ENCODE peak calls at places on chromosome X, in four cellular contexts. Z, U, E and R are unnamed samples.
A peak's percentile ranks its signal among the peaks of the same experiment; 100 is the strongest.

GRCh38 chrX:38880460-38880859 is 79.2 kb downstream of the MID1IP1 start:
- DNase-seq in Z (no peak), U (no peak), E (no peak), R (no peak)

GRCh38 chrX:41875142-41875541 is 48.2 kb downstream of the CASK start:
- DNase-seq in U (no peak), E (no peak), Z (no peak), R (no peak)

GRCh38 chrX:153972368-153973126 is at the start of gene TMEM187:
- DNase-seq in Z (peak; percentile 95), E (peak; percentile 84), U (peak; percentile 92), R (peak; percentile 91)

GRCh38 chrX:155682834-155683233 is 70.1 kb upstream of the TMLHE start:
- DNase-seq in E (no peak), U (no peak), Z (no peak), R (no peak)

GRCh38 chrX:13692771-13693231 is 3.9 kb downstream of the RAB9A start:
- DNase-seq in U (no peak), E (no peak), Z (no peak), R (no peak)

GRCh38 chrX:40805404-40805803 is 70.1 kb upstream of the MED14 start:
- DNase-seq in U (no peak), E (no peak), Z (no peak), R (no peak)

GRCh38 chrX:16191605-16192004 is 24.3 kb downstream of the MAGEB17 start:
- DNase-seq in Z (no peak), U (no peak), E (no peak), R (no peak)

GRCh38 chrX:646228-646495 is 15.6 kb downstream of the SHOX start:
- DNase-seq in U (no peak), Z (no peak), E (no peak), R (no peak)

GRCh38 chrX:68894513-68895338 is 65.9 kb downstream of the EFNB1 start:
- DNase-seq in Z (peak; percentile 79), E (peak; percentile 14), U (peak; percentile 48), R (no peak)

GRCh38 chrX:136714626-136715599 is 65.8 kb downstream of the ARHGEF6 start:
- DNase-seq in E (no peak), Z (no peak), U (no peak), R (peak; percentile 17)

GRCh38 chrX:128901018-128901417 is 622.3 kb downstream of the SMARCA1 start:
- DNase-seq in U (no peak), Z (no peak), E (no peak), R (no peak)

GRCh38 chrX:35289952-35290351 is 347.4 kb downstream of the FAM47B start:
- DNase-seq in Z (no peak), U (no peak), E (no peak), R (no peak)

GRCh38 chrX:45598841-45599240 is 398.2 kb upstream of the DIPK2B start:
- DNase-seq in E (no peak), Z (no peak), U (no peak), R (no peak)

GRCh38 chrX:129540725-129541184 is 696 bp downstream of the OCRL start:
- DNase-seq in U (no peak), E (no peak), Z (peak; percentile 51), R (peak; percentile 26)

GRCh38 chrX:155819966-155820491 is 61.1 kb upstream of the VAMP7 start:
- DNase-seq in U (peak; percentile 52), E (peak; percentile 50), Z (peak; percentile 61), R (peak; percentile 35)

GRCh38 chrX:154490021-154490413 is 412 bp downstream of the SLC10A3 start:
- DNase-seq in Z (no peak), U (peak; percentile 64), E (no peak), R (no peak)

GRCh38 chrX:104921606-104922205 is 298.8 kb downstream of the TEX13A start:
- DNase-seq in E (no peak), Z (no peak), U (no peak), R (no peak)

GRCh38 chrX:140034916-140035315 is 69.6 kb upstream of the CXorf66 start:
- DNase-seq in U (no peak), E (peak; percentile 2), Z (no peak), R (peak; percentile 10)

GRCh38 chrX:1308476-1308875 is 28.1 kb upstream of the IL3RA start:
- DNase-seq in E (no peak), Z (no peak), U (no peak), R (no peak)

GRCh38 chrX:826448-826847 is 195.9 kb downstream of the SHOX start:
- DNase-seq in Z (no peak), E (no peak), U (no peak), R (no peak)

GRCh38 chrX:290476-291166 is 9.4 kb downstream of the PLCXD1 start:
- DNase-seq in Z (no peak), E (no peak), U (peak; percentile 15), R (no peak)

GRCh38 chrX:111568356-111568755 is 56.9 kb downstream of the SERTM2 start:
- DNase-seq in E (peak; percentile 1), U (no peak), Z (no peak), R (no peak)

GRCh38 chrX:56498756-56499155 is 64.7 kb upstream of the UBQLN2 start:
- DNase-seq in U (no peak), Z (no peak), E (no peak), R (no peak)

GRCh38 chrX:100973411-100973810 is 3.9 kb downstream of the ARL13A start:
- DNase-seq in Z (no peak), U (no peak), E (peak; percentile 30), R (no peak)

GRCh38 chrX:16386126-16386525 is 218.8 kb downstream of the MAGEB17 start:
- DNase-seq in E (no peak), U (no peak), Z (no peak), R (no peak)

GRCh38 chrX:71998836-71999509 is 88.3 kb downstream of the NHSL2 start:
- DNase-seq in Z (no peak), U (peak; percentile 44), E (peak; percentile 21), R (peak; percentile 46)

GRCh38 chrX:133781174-133781573 is 204.2 kb downstream of the GPC3 start:
- DNase-seq in Z (no peak), E (no peak), U (no peak), R (no peak)

GRCh38 chrX:92230628-92231027 is 451.5 kb downstream of the PCDH11X start:
- DNase-seq in Z (no peak), U (no peak), E (no peak), R (no peak)

GRCh38 chrX:122622800-122623199 is 561.3 kb upstream of the GRIA3 start:
- DNase-seq in U (no peak), E (no peak), Z (no peak), R (no peak)

GRCh38 chrX:121013897-121014455 is 28.4 kb upstream of the CT47A1 start:
- DNase-seq in U (no peak), Z (no peak), E (no peak), R (no peak)

GRCh38 chrX:12554206-12554605 is 237.0 kb upstream of the PRPS2 start:
- DNase-seq in Z (no peak), E (no peak), U (no peak), R (no peak)

GRCh38 chrX:3181846-3182245 is 140.6 kb downstream of the ARSF start:
- DNase-seq in Z (no peak), E (no peak), U (no peak), R (no peak)

GRCh38 chrX:130726661-130727060 is 176.3 kb downstream of the ENOX2 start:
- DNase-seq in U (no peak), Z (no peak), E (peak; percentile 0), R (no peak)

GRCh38 chrX:85017721-85018120 is 14.0 kb downstream of the APOOL start:
- DNase-seq in E (no peak), Z (no peak), U (no peak), R (no peak)

GRCh38 chrX:80431502-80431832 is 11.2 kb downstream of the TENT5D start:
- DNase-seq in Z (no peak), U (no peak), E (no peak), R (no peak)

GRCh38 chrX:80432863-80433262 is 12.6 kb downstream of the TENT5D start:
- DNase-seq in U (no peak), Z (no peak), E (no peak), R (no peak)

GRCh38 chrX:80432441-80432840 is 12.2 kb downstream of the TENT5D start:
- DNase-seq in U (no peak), E (no peak), Z (no peak), R (no peak)

GRCh38 chrX:80430826-80431501 is 10.7 kb downstream of the TENT5D start:
- DNase-seq in Z (no peak), U (no peak), E (no peak), R (peak; percentile 0)
- TF ChIP-seq CTCF in Z (no peak), U (no peak), E (no peak), R (peak; percentile 14)

GRCh38 chrX:147476008-147476407 is 435.7 kb upstream of the FMR1 start:
- DNase-seq in U (no peak), Z (no peak), E (peak; percentile 0), R (no peak)
- TF ChIP-seq CTCF in U (no peak), Z (no peak), E (no peak), R (peak; percentile 13)

GRCh38 chrX:24145340-24146186 is 4.0 kb upstream of the ZFX start:
- DNase-seq in U (no peak), E (no peak), Z (no peak), R (no peak)

GRCh38 chrX:24146283-24146865 is 3.2 kb upstream of the ZFX start:
- DNase-seq in Z (no peak), E (no peak), U (no peak), R (no peak)

GRCh38 chrX:24148118-24148517 is 1.4 kb upstream of the ZFX start:
- DNase-seq in U (no peak), E (no peak), Z (no peak), R (peak; percentile 37)

GRCh38 chrX:24148535-24149345 is 789 bp upstream of the ZFX start:
- DNase-seq in E (no peak), U (peak; percentile 73), Z (no peak), R (no peak)

DNA sequence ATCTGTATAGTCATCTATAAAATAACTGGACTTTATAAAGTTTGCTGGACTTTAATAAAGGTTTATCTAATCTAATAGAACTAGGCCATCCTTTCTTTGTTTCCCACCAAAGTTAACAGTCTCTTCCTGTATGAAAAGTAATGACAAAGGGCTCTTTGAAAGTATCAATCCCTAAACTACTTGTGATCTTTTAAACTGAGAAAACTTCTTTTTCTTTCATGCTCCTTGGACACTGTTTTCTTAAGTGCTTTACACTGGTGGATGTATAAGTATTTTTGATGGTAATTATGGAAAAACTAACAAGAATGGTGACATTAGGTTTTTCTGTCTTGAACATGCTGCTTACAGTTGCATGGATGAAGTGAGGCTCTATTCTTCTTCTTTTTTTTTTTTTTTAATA is 2.4 kb upstream of the ZFX start:
- DNase-seq in U (no peak), E (no peak), Z (no peak), R (no peak)
- TF ChIP-seq CTCF in U (no peak), E (no peak), Z (no peak), R (no peak)

DNA sequence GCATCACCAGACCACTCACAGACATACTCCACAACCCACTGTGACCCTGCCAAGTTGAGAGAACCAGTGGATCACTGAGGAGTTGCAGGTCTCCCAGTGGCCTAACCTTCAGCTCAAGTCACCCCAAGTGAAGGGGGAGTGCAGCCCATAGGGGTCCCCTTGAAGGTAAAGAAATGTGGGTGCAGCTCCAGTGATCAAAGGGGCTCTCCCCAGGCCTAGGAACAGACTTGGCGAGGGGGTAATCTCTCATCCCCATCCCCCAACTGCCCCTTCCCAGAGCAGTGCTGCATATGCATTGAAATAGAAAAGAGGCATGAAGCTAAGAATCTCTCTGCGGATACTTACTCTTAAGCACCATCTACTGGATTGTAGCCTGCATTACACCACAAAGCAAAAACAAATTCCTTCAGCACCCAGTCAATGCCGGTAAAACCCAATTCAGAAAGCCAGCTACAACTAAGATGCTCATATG is 27.0 kb downstream of the MAGEE1 start:
- DNase-seq in E (no peak), Z (no peak), U (no peak), R (peak; percentile 2)
- TF ChIP-seq CTCF in E (peak; percentile 28), Z (peak; percentile 62), U (no peak), R (peak; percentile 58)